ENCODE peak calls at places on chromosomes 3 and 15, in five cellular contexts. S is BJ, H is GM20000, G is substantia nigra, F is NCI-H460. X is an unnamed sample.

GRCh38 chr3:102106421-102107097 is 257.2 kb downstream of the NFKBIZ start:
- DNase-seq in F (no peak), S (peak), H (no peak), G (no peak), X (no peak)

GRCh38 chr3:156691920-156692319 is 17.5 kb downstream of the TIPARP start:
- DNase-seq in S (peak), H (no peak), F (no peak), G (no peak), X (no peak)

GRCh38 chr15:89472785-89473256 is 23.6 kb downstream of the RHCG start:
- DNase-seq in H (peak), S (no peak), G (peak), F (peak), X (peak)

GRCh38 chr15:63521405-63522142 is 17.2 kb downstream of the USP3 start:
- DNase-seq in G (no peak), F (no peak), S (no peak), H (no peak), X (peak)

GRCh38 chr3:32399030-32399620 is 7.5 kb downstream of the CMTM7 start:
- DNase-seq in S (no peak), F (peak), G (no peak), H (peak), X (peak)

GRCh38 chr15:42184736-42185135 is 23.4 kb downstream of the VPS39 start:
- DNase-seq in S (no peak), G (no peak), F (no peak), H (no peak), X (no peak)

GRCh38 chr3:172040976-172041963 is 1.9 kb downstream of the FNDC3B start:
- DNase-seq in S (no peak), H (no peak), F (no peak), G (no peak), X (no peak)

GRCh38 chr3:142267269-142267668 is 41.9 kb upstream of the GK5 start:
- DNase-seq in S (no peak), G (no peak), F (no peak), H (no peak), X (no peak)

GRCh38 chr15:62999923-63000484 is 42.5 kb upstream of the TPM1 start:
- DNase-seq in S (no peak), G (no peak), H (no peak), F (no peak), X (no peak)

GRCh38 chr15:98906712-98907083 is 100.9 kb downstream of the PGPEP1L start:
- DNase-seq in S (no peak), G (no peak), F (no peak), H (no peak), X (no peak)

GRCh38 chr3:10263549-10264363 is 15.5 kb downstream of the TATDN2 start:
- DNase-seq in G (peak), F (no peak), H (no peak), S (no peak), X (peak)

GRCh38 chr15:65926899-65927298 is 57.6 kb downstream of the RAB11A start:
- DNase-seq in F (no peak), H (peak), S (no peak), G (no peak), X (no peak)

GRCh38 chr3:50316657-50317242 is 5.8 kb downstream of the HYAL2 start:
- DNase-seq in F (no peak), G (no peak), H (no peak), S (no peak), X (peak)

GRCh38 chr3:56921573-56922571 is 120.1 kb upstream of the ARHGEF3 start:
- DNase-seq in H (no peak), S (no peak), F (no peak), G (no peak), X (no peak)

GRCh38 chr3:50150863-50151686 is 4.0 kb upstream of the SEMA3F start:
- DNase-seq in H (no peak), F (no peak), G (no peak), S (no peak), X (no peak)